ENCODE peak calls at places on chromosomes 7 and 10, in ten cellular contexts. W is activated CD4-positive, alpha-beta T cell treated with anti-CD3 and anti-CD28 coated beads, Interleukin-2, amount 50 U/mL, for 1 hour; E is T-cell; I is stimulated activated CD8-positive, alpha-beta memory T cell treated with anti-CD3 and anti-CD28 coated beads, Interleukin-4, amount 100 ng/mL, for 48 hours; Y is ELF-1; T is SK-N-SH; K is CD4-positive, alpha-beta T cell; C is Caki2; M is omental fat pad; O is frontal cortex. Z is an unnamed sample.
A peak's percentile ranks its signal among the peaks of the same experiment; 100 is the strongest.

GRCh38 chr7:158096582-158096981 is 491.0 kb downstream of the PTPRN2 start:
- DNase-seq in W (no peak), E (peak; percentile 0), I (no peak), Y (no peak), T (no peak), K (no peak), C (no peak), M (no peak), O (no peak), Z (no peak)

GRCh38 chr7:139860090-139860773 is 31.2 kb downstream of the TBXAS1 start:
- DNase-seq in W (no peak), E (no peak), I (no peak), Y (no peak), T (no peak), K (no peak), C (no peak), M (no peak), O (no peak), Z (no peak)

GRCh38 chr10:42951486-42952251 is 125.2 kb upstream of the RET start:
- DNase-seq in W (no peak), E (no peak), I (peak; percentile 10), Y (peak; percentile 69), T (no peak), K (no peak), C (no peak), M (peak; percentile 8), O (no peak), Z (no peak)

GRCh38 chr10:33453081-33453850 is 118.8 kb upstream of the NRP1 start:
- DNase-seq in W (no peak), E (no peak), I (no peak), Y (no peak), T (no peak), K (no peak), C (peak; percentile 74), M (no peak), O (no peak), Z (no peak)

GRCh38 chr7:55348502-55348901 is 16.6 kb upstream of the LANCL2 start:
- DNase-seq in W (no peak), E (no peak), I (no peak), Y (no peak), T (no peak), K (no peak), C (no peak), M (no peak), O (no peak), Z (no peak)

GRCh38 chr10:21260060-21260792 is 265.3 kb downstream of the SKIDA1 start:
- DNase-seq in W (no peak), E (no peak), I (no peak), Y (no peak), T (no peak), K (no peak), C (no peak), M (no peak), O (no peak), Z (no peak)

GRCh38 chr10:117746541-117747195 is 204.1 kb downstream of the EMX2 start:
- DNase-seq in W (no peak), E (no peak), I (no peak), Y (no peak), T (no peak), K (no peak), C (no peak), M (no peak), O (no peak), Z (no peak)

GRCh38 chr10:89490589-89491335 is 44.6 kb downstream of the SLC16A12 start:
- DNase-seq in W (no peak), E (no peak), I (no peak), Y (no peak), T (no peak), K (no peak), C (no peak), M (no peak), O (no peak), Z (no peak)

GRCh38 chr10:35498693-35499092 is 106.4 kb upstream of the GJD4 start:
- DNase-seq in W (no peak), E (no peak), I (no peak), Y (no peak), T (no peak), K (no peak), C (no peak), M (no peak), O (no peak), Z (no peak)

GRCh38 chr7:133349101-133349500 is 96.2 kb downstream of the EXOC4 start:
- DNase-seq in W (no peak), E (no peak), I (no peak), Y (no peak), T (no peak), K (no peak), C (no peak), M (no peak), O (no peak), Z (no peak)

GRCh38 chr10:54402576-54402975 is 398.5 kb downstream of the PCDH15 start:
- DNase-seq in W (no peak), E (no peak), I (no peak), Y (no peak), T (peak; percentile 1), K (no peak), C (peak; percentile 4), M (no peak), O (no peak), Z (no peak)

GRCh38 chr7:27112960-27113949 is 10.8 kb upstream of the HOXA2 start:
- DNase-seq in W (no peak), E (no peak), I (no peak), Y (peak; percentile 93), T (peak; percentile 56), K (no peak), C (peak; percentile 87), M (no peak), O (no peak), Z (no peak)

GRCh38 chr7:131010714-131011436 is 276.9 kb upstream of the KLF14 start:
- DNase-seq in W (no peak), E (no peak), I (peak; percentile 21), Y (no peak), T (no peak), K (no peak), C (no peak), M (no peak), O (no peak), Z (no peak)

GRCh38 chr7:148699024-148699771 is 495 bp downstream of the CUL1 start:
- DNase-seq in W (peak; percentile 45), E (peak; percentile 48), I (peak; percentile 70), Y (peak; percentile 77), T (peak; percentile 89), K (peak; percentile 21), C (peak; percentile 67), M (peak; percentile 53), O (peak; percentile 52), Z (peak; percentile 79)

GRCh38 chr7:158072889-158073730 is 514.5 kb downstream of the PTPRN2 start:
- DNase-seq in W (no peak), E (no peak), I (no peak), Y (no peak), T (peak; percentile 19), K (no peak), C (no peak), M (no peak), O (no peak), Z (no peak)

GRCh38 chr10:43707755-43708154 is 59.1 kb upstream of the ZNF32 start:
- DNase-seq in W (no peak), E (no peak), I (no peak), Y (peak; percentile 44), T (no peak), K (no peak), C (no peak), M (no peak), O (no peak), Z (no peak)

GRCh38 chr7:80060218-80060806 is 74.3 kb upstream of the GNAI1 start:
- DNase-seq in W (no peak), E (no peak), I (no peak), Y (no peak), T (peak; percentile 44), K (no peak), C (peak; percentile 26), M (no peak), O (peak; percentile 6), Z (no peak)

GRCh38 chr10:12484945-12485805 is 135.8 kb downstream of the CAMK1D start:
- DNase-seq in W (peak; percentile 31), E (peak; percentile 47), I (peak; percentile 36), Y (peak; percentile 51), T (no peak), K (peak; percentile 12), C (no peak), M (no peak), O (no peak), Z (no peak)

GRCh38 chr7:94706991-94707390 is 51.1 kb upstream of the SGCE start:
- DNase-seq in W (no peak), E (no peak), I (no peak), Y (no peak), T (no peak), K (no peak), C (peak; percentile 54), M (no peak), O (no peak), Z (no peak)

GRCh38 chr7:51366930-51367613 is 50.5 kb upstream of the COBL start:
- DNase-seq in W (no peak), E (no peak), I (peak; percentile 28), Y (peak; percentile 89), T (peak; percentile 81), K (no peak), C (peak; percentile 41), M (no peak), O (peak; percentile 55), Z (peak; percentile 1)

GRCh38 chr7:134643131-134643530 is 3.5 kb upstream of the BPGM start:
- DNase-seq in W (no peak), E (no peak), I (no peak), Y (no peak), T (no peak), K (no peak), C (peak; percentile 22), M (no peak), O (no peak), Z (no peak)

GRCh38 chr10:79460687-79461086 is 15.3 kb upstream of the ZCCHC24 start:
- DNase-seq in W (no peak), E (no peak), I (no peak), Y (no peak), T (no peak), K (no peak), C (no peak), M (no peak), O (no peak), Z (no peak)

GRCh38 chr7:47225387-47226170 is 356.3 kb downstream of the TNS3 start:
- DNase-seq in W (no peak), E (no peak), I (no peak), Y (no peak), T (no peak), K (no peak), C (no peak), M (no peak), O (no peak), Z (no peak)

GRCh38 chr7:79930604-79931003 is 204.0 kb upstream of the GNAI1 start:
- DNase-seq in W (no peak), E (no peak), I (no peak), Y (no peak), T (no peak), K (no peak), C (no peak), M (no peak), O (no peak), Z (no peak)

GRCh38 chr10:130820880-130821482 is 490.5 kb downstream of the TCERG1L start:
- DNase-seq in W (no peak), E (no peak), I (no peak), Y (no peak), T (peak; percentile 69), K (no peak), C (no peak), M (no peak), O (no peak), Z (no peak)

GRCh38 chr10:132309466-132309865 is 1.7 kb upstream of the STK32C start:
- DNase-seq in W (no peak), E (no peak), I (no peak), Y (no peak), T (no peak), K (no peak), C (no peak), M (no peak), O (no peak), Z (no peak)

GRCh38 chr10:17616403-17617030 is 657 bp downstream of the HACD1 start:
- DNase-seq in W (peak; percentile 13), E (no peak), I (peak; percentile 49), Y (peak; percentile 84), T (peak; percentile 84), K (no peak), C (peak; percentile 76), M (peak; percentile 39), O (peak; percentile 65), Z (no peak)

GRCh38 chr7:69448071-69448470 is 150.2 kb upstream of the AUTS2 start:
- DNase-seq in W (no peak), E (no peak), I (no peak), Y (no peak), T (no peak), K (no peak), C (no peak), M (no peak), O (no peak), Z (no peak)

Z was measured in NK-92 treated with Interleukin-12 subunit alpha and Interleukin-12 subunit beta, amount 100 ng/mL, for 24 hours.